ENCODE peak calls at places on chromosome 7, in seven cellular contexts. One of them, this sample, is unnamed.
A peak's percentile ranks its signal among the peaks of the same experiment; 100 is the strongest.

GRCh38 chr7:143877076-143877475 is 24.9 kb downstream of the TCAF1 start:
- DNase-seq in left cardiac atrium: no peak
- DNase-seq in astrocyte of the cerebellum: no peak
- DNase-seq in left ventricle myocardium inferior: no peak
- DNase-seq in brain microvascular endothelial cell: no peak
- DNase-seq in HEK293T: no peak
- DNase-seq in stimulated activated naive CD8-positive, alpha-beta T cell treated with anti-CD3 and anti-CD28 coated beads, Interleukin-15, amount 100 ng/mL, for 72 hours: no peak
- DNase-seq in this sample: no peak

GRCh38 chr7:40782836-40783235 is 648.0 kb downstream of the SUGCT start:
- DNase-seq in left ventricle myocardium inferior: no peak
- DNase-seq in stimulated activated naive CD8-positive, alpha-beta T cell treated with anti-CD3 and anti-CD28 coated beads, Interleukin-15, amount 100 ng/mL, for 72 hours: no peak
- DNase-seq in astrocyte of the cerebellum: no peak
- DNase-seq in left cardiac atrium: no peak
- DNase-seq in brain microvascular endothelial cell: peak; percentile 23
- DNase-seq in HEK293T: no peak
- DNase-seq in this sample: no peak

GRCh38 chr7:15686209-15686956 is at the start of gene MEOX2:
- DNase-seq in HEK293T: no peak
- DNase-seq in stimulated activated naive CD8-positive, alpha-beta T cell treated with anti-CD3 and anti-CD28 coated beads, Interleukin-15, amount 100 ng/mL, for 72 hours: no peak
- DNase-seq in left cardiac atrium: peak; percentile 85
- DNase-seq in left ventricle myocardium inferior: peak; percentile 84
- DNase-seq in astrocyte of the cerebellum: peak; percentile 24
- DNase-seq in brain microvascular endothelial cell: peak; percentile 29
- DNase-seq in this sample: no peak

GRCh38 chr7:17477182-17477581 is 178.7 kb downstream of the AHR start:
- DNase-seq in brain microvascular endothelial cell: no peak
- DNase-seq in astrocyte of the cerebellum: no peak
- DNase-seq in stimulated activated naive CD8-positive, alpha-beta T cell treated with anti-CD3 and anti-CD28 coated beads, Interleukin-15, amount 100 ng/mL, for 72 hours: no peak
- DNase-seq in left ventricle myocardium inferior: no peak
- DNase-seq in HEK293T: no peak
- DNase-seq in left cardiac atrium: no peak
- DNase-seq in this sample: no peak

GRCh38 chr7:27184342-27185012 is 555 bp downstream of the HOXA11 start:
- DNase-seq in left cardiac atrium: no peak
- DNase-seq in stimulated activated naive CD8-positive, alpha-beta T cell treated with anti-CD3 and anti-CD28 coated beads, Interleukin-15, amount 100 ng/mL, for 72 hours: peak; percentile 29
- DNase-seq in brain microvascular endothelial cell: no peak
- DNase-seq in HEK293T: no peak
- DNase-seq in astrocyte of the cerebellum: no peak
- DNase-seq in left ventricle myocardium inferior: no peak
- DNase-seq in this sample: no peak

GRCh38 chr7:12518920-12519681 is 51.4 kb upstream of the SCIN start:
- DNase-seq in brain microvascular endothelial cell: no peak
- DNase-seq in HEK293T: peak; percentile 47
- DNase-seq in stimulated activated naive CD8-positive, alpha-beta T cell treated with anti-CD3 and anti-CD28 coated beads, Interleukin-15, amount 100 ng/mL, for 72 hours: no peak
- DNase-seq in astrocyte of the cerebellum: no peak
- DNase-seq in left ventricle myocardium inferior: no peak
- DNase-seq in left cardiac atrium: no peak
- DNase-seq in this sample: peak; percentile 6

GRCh38 chr7:90180011-90180585 is 25.8 kb downstream of the STEAP1 start:
- DNase-seq in brain microvascular endothelial cell: no peak
- DNase-seq in stimulated activated naive CD8-positive, alpha-beta T cell treated with anti-CD3 and anti-CD28 coated beads, Interleukin-15, amount 100 ng/mL, for 72 hours: no peak
- DNase-seq in left ventricle myocardium inferior: no peak
- DNase-seq in astrocyte of the cerebellum: peak; percentile 33
- DNase-seq in HEK293T: no peak
- DNase-seq in left cardiac atrium: no peak
- DNase-seq in this sample: no peak

GRCh38 chr7:157710396-157710795 is 373.6 kb downstream of the DNAJB6 start:
- DNase-seq in HEK293T: no peak
- DNase-seq in stimulated activated naive CD8-positive, alpha-beta T cell treated with anti-CD3 and anti-CD28 coated beads, Interleukin-15, amount 100 ng/mL, for 72 hours: no peak
- DNase-seq in brain microvascular endothelial cell: no peak
- DNase-seq in astrocyte of the cerebellum: no peak
- DNase-seq in left ventricle myocardium inferior: no peak
- DNase-seq in left cardiac atrium: no peak
- DNase-seq in this sample: no peak

GRCh38 chr7:141073173-141073640 is 657 bp upstream of the TMEM178B start:
- DNase-seq in stimulated activated naive CD8-positive, alpha-beta T cell treated with anti-CD3 and anti-CD28 coated beads, Interleukin-15, amount 100 ng/mL, for 72 hours: peak; percentile 35
- DNase-seq in HEK293T: peak; percentile 77
- DNase-seq in brain microvascular endothelial cell: peak; percentile 26
- DNase-seq in left cardiac atrium: peak; percentile 31
- DNase-seq in astrocyte of the cerebellum: no peak
- DNase-seq in left ventricle myocardium inferior: peak; percentile 33
- DNase-seq in this sample: peak; percentile 19

GRCh38 chr7:95693551-95694333 is 78.6 kb upstream of the DYNC1I1 start:
- DNase-seq in HEK293T: no peak
- DNase-seq in left cardiac atrium: no peak
- DNase-seq in stimulated activated naive CD8-positive, alpha-beta T cell treated with anti-CD3 and anti-CD28 coated beads, Interleukin-15, amount 100 ng/mL, for 72 hours: no peak
- DNase-seq in astrocyte of the cerebellum: no peak
- DNase-seq in left ventricle myocardium inferior: no peak
- DNase-seq in brain microvascular endothelial cell: peak; percentile 35
- DNase-seq in this sample: no peak

GRCh38 chr7:47697533-47697932 is 115.6 kb upstream of the TNS3 start:
- DNase-seq in brain microvascular endothelial cell: no peak
- DNase-seq in left cardiac atrium: no peak
- DNase-seq in left ventricle myocardium inferior: no peak
- DNase-seq in stimulated activated naive CD8-positive, alpha-beta T cell treated with anti-CD3 and anti-CD28 coated beads, Interleukin-15, amount 100 ng/mL, for 72 hours: no peak
- DNase-seq in HEK293T: no peak
- DNase-seq in astrocyte of the cerebellum: no peak
- DNase-seq in this sample: no peak

GRCh38 chr7:130299909-130300308 is 6.9 kb downstream of the CPA4 start:
- DNase-seq in left ventricle myocardium inferior: no peak
- DNase-seq in stimulated activated naive CD8-positive, alpha-beta T cell treated with anti-CD3 and anti-CD28 coated beads, Interleukin-15, amount 100 ng/mL, for 72 hours: no peak
- DNase-seq in HEK293T: no peak
- DNase-seq in astrocyte of the cerebellum: no peak
- DNase-seq in left cardiac atrium: no peak
- DNase-seq in brain microvascular endothelial cell: no peak
- DNase-seq in this sample: no peak

GRCh38 chr7:76292206-76292573 is 10.3 kb upstream of the HSPB1 start:
- DNase-seq in HEK293T: no peak
- DNase-seq in brain microvascular endothelial cell: peak; percentile 29
- DNase-seq in left ventricle myocardium inferior: no peak
- DNase-seq in left cardiac atrium: peak; percentile 72
- DNase-seq in astrocyte of the cerebellum: no peak
- DNase-seq in stimulated activated naive CD8-positive, alpha-beta T cell treated with anti-CD3 and anti-CD28 coated beads, Interleukin-15, amount 100 ng/mL, for 72 hours: no peak
- DNase-seq in this sample: no peak

GRCh38 chr7:47763063-47763974 is 181.4 kb upstream of the TNS3 start:
- DNase-seq in astrocyte of the cerebellum: peak; percentile 63
- DNase-seq in stimulated activated naive CD8-positive, alpha-beta T cell treated with anti-CD3 and anti-CD28 coated beads, Interleukin-15, amount 100 ng/mL, for 72 hours: no peak
- DNase-seq in brain microvascular endothelial cell: peak; percentile 49
- DNase-seq in left ventricle myocardium inferior: no peak
- DNase-seq in HEK293T: no peak
- DNase-seq in left cardiac atrium: no peak
- DNase-seq in this sample: no peak

GRCh38 chr7:134778941-134779740 is at the start of gene CALD1:
- DNase-seq in astrocyte of the cerebellum: peak; percentile 99
- DNase-seq in brain microvascular endothelial cell: peak; percentile 100
- DNase-seq in stimulated activated naive CD8-positive, alpha-beta T cell treated with anti-CD3 and anti-CD28 coated beads, Interleukin-15, amount 100 ng/mL, for 72 hours: no peak
- DNase-seq in left ventricle myocardium inferior: peak; percentile 74
- DNase-seq in left cardiac atrium: peak; percentile 80
- DNase-seq in HEK293T: peak; percentile 84
- DNase-seq in this sample: no peak

GRCh38 chr7:36280840-36281812 is 108.5 kb upstream of the ANLN start:
- DNase-seq in brain microvascular endothelial cell: peak; percentile 88
- DNase-seq in HEK293T: no peak
- DNase-seq in stimulated activated naive CD8-positive, alpha-beta T cell treated with anti-CD3 and anti-CD28 coated beads, Interleukin-15, amount 100 ng/mL, for 72 hours: no peak
- DNase-seq in left cardiac atrium: peak; percentile 71
- DNase-seq in astrocyte of the cerebellum: peak; percentile 63
- DNase-seq in left ventricle myocardium inferior: peak; percentile 62
- DNase-seq in this sample: no peak

GRCh38 chr7:16170671-16171070 is 250.7 kb downstream of the CRPPA start:
- DNase-seq in brain microvascular endothelial cell: no peak
- DNase-seq in left ventricle myocardium inferior: no peak
- DNase-seq in astrocyte of the cerebellum: no peak
- DNase-seq in stimulated activated naive CD8-positive, alpha-beta T cell treated with anti-CD3 and anti-CD28 coated beads, Interleukin-15, amount 100 ng/mL, for 72 hours: no peak
- DNase-seq in HEK293T: no peak
- DNase-seq in left cardiac atrium: no peak
- DNase-seq in this sample: no peak

GRCh38 chr7:41584746-41585145 is 118.1 kb downstream of the INHBA start:
- DNase-seq in brain microvascular endothelial cell: no peak
- DNase-seq in left ventricle myocardium inferior: no peak
- DNase-seq in stimulated activated naive CD8-positive, alpha-beta T cell treated with anti-CD3 and anti-CD28 coated beads, Interleukin-15, amount 100 ng/mL, for 72 hours: no peak
- DNase-seq in HEK293T: no peak
- DNase-seq in astrocyte of the cerebellum: no peak
- DNase-seq in left cardiac atrium: no peak
- DNase-seq in this sample: no peak

GRCh38 chr7:90952649-90952991 is 311.6 kb upstream of the FZD1 start:
- DNase-seq in HEK293T: no peak
- DNase-seq in brain microvascular endothelial cell: no peak
- DNase-seq in left cardiac atrium: no peak
- DNase-seq in left ventricle myocardium inferior: no peak
- DNase-seq in stimulated activated naive CD8-positive, alpha-beta T cell treated with anti-CD3 and anti-CD28 coated beads, Interleukin-15, amount 100 ng/mL, for 72 hours: no peak
- DNase-seq in astrocyte of the cerebellum: peak; percentile 43
- DNase-seq in this sample: no peak

GRCh38 chr7:130393799-130394411 is 13.6 kb downstream of the CPA1 start:
- DNase-seq in HEK293T: no peak
- DNase-seq in left cardiac atrium: no peak
- DNase-seq in left ventricle myocardium inferior: no peak
- DNase-seq in astrocyte of the cerebellum: no peak
- DNase-seq in stimulated activated naive CD8-positive, alpha-beta T cell treated with anti-CD3 and anti-CD28 coated beads, Interleukin-15, amount 100 ng/mL, for 72 hours: no peak
- DNase-seq in brain microvascular endothelial cell: no peak
- DNase-seq in this sample: no peak

GRCh38 chr7:24733414-24734060 is 23.7 kb downstream of the GSDME start:
- DNase-seq in HEK293T: no peak
- DNase-seq in stimulated activated naive CD8-positive, alpha-beta T cell treated with anti-CD3 and anti-CD28 coated beads, Interleukin-15, amount 100 ng/mL, for 72 hours: no peak
- DNase-seq in astrocyte of the cerebellum: no peak
- DNase-seq in brain microvascular endothelial cell: no peak
- DNase-seq in left ventricle myocardium inferior: no peak
- DNase-seq in left cardiac atrium: no peak
- DNase-seq in this sample: no peak

GRCh38 chr7:14018751-14019150 is 29.3 kb upstream of the ETV1 start:
- DNase-seq in astrocyte of the cerebellum: no peak
- DNase-seq in left ventricle myocardium inferior: no peak
- DNase-seq in stimulated activated naive CD8-positive, alpha-beta T cell treated with anti-CD3 and anti-CD28 coated beads, Interleukin-15, amount 100 ng/mL, for 72 hours: no peak
- DNase-seq in HEK293T: no peak
- DNase-seq in left cardiac atrium: no peak
- DNase-seq in brain microvascular endothelial cell: no peak
- DNase-seq in this sample: no peak

GRCh38 chr7:46930336-46930735 is 651.6 kb downstream of the TNS3 start:
- DNase-seq in left ventricle myocardium inferior: no peak
- DNase-seq in left cardiac atrium: peak; percentile 42
- DNase-seq in brain microvascular endothelial cell: peak; percentile 96
- DNase-seq in astrocyte of the cerebellum: peak; percentile 84
- DNase-seq in HEK293T: no peak
- DNase-seq in stimulated activated naive CD8-positive, alpha-beta T cell treated with anti-CD3 and anti-CD28 coated beads, Interleukin-15, amount 100 ng/mL, for 72 hours: no peak
- DNase-seq in this sample: no peak